ENCODE peak calls at places on chromosomes 1 and 21, in six cellular contexts. P is uterus, M is ovary, A is psoas muscle, J is K562, K is dorsolateral prefrontal cortex. Y is an unnamed sample.
A peak's percentile ranks its signal among the peaks of the same experiment; 100 is the strongest.

GRCh38 chr1:40763742-40764532 is 19.6 kb upstream of the KCNQ4 start:
- DNase-seq in P (no peak), M (no peak), A (no peak), J (no peak), K (no peak), Y (no peak)

GRCh38 chr1:218347316-218347712 is 2.2 kb downstream of the TGFB2 start:
- DNase-seq in P (peak; percentile 42), M (peak; percentile 59), A (peak; percentile 61), J (no peak), K (no peak), Y (no peak)

GRCh38 chr1:192439373-192440025 is 122.7 kb downstream of the RGS21 start:
- DNase-seq in P (no peak), M (no peak), A (no peak), J (no peak), K (no peak), Y (no peak)

GRCh38 chr1:50978144-50978851 is 8.3 kb downstream of the CDKN2C start:
- DNase-seq in P (peak; percentile 53), M (peak; percentile 79), A (peak; percentile 89), J (peak; percentile 86), K (peak; percentile 50), Y (peak; percentile 65)

GRCh38 chr1:12565094-12565965 is 52.7 kb downstream of the DHRS3 start:
- DNase-seq in P (no peak), M (no peak), A (peak; percentile 48), J (no peak), K (no peak), Y (peak; percentile 12)

GRCh38 chr1:89274431-89274857 is 1.8 kb upstream of the GBP5 start:
- DNase-seq in P (no peak), M (no peak), A (no peak), J (no peak), K (no peak), Y (no peak)

GRCh38 chr1:117077267-117077666 is 17.1 kb downstream of the TTF2 start:
- DNase-seq in P (no peak), M (no peak), A (no peak), J (no peak), K (no peak), Y (no peak)

GRCh38 chr1:227333423-227333822 is 15.1 kb upstream of the CDC42BPA start:
- DNase-seq in P (no peak), M (no peak), A (no peak), J (peak; percentile 61), K (no peak), Y (no peak)

GRCh38 chr1:216771922-216772321 is 48.7 kb upstream of the ESRRG start:
- DNase-seq in P (no peak), M (no peak), A (no peak), J (no peak), K (no peak), Y (no peak)

GRCh38 chr1:53385276-53385932 is 57.5 kb upstream of the LRP8 start:
- DNase-seq in P (no peak), M (no peak), A (peak; percentile 27), J (no peak), K (no peak), Y (no peak)

GRCh38 chr1:192669174-192669573 is 33.2 kb downstream of the RGS13 start:
- DNase-seq in P (no peak), M (no peak), A (no peak), J (no peak), K (no peak), Y (no peak)

GRCh38 chr1:107664882-107665871 is 299.8 kb downstream of the VAV3 start:
- DNase-seq in P (peak; percentile 36), M (no peak), A (no peak), J (no peak), K (no peak), Y (no peak)

GRCh38 chr21:41581592-41582228 is 73.8 kb upstream of the TMPRSS2 start:
- DNase-seq in P (no peak), M (no peak), A (no peak), J (no peak), K (no peak), Y (no peak)

GRCh38 chr1:117555806-117556205 is 50.0 kb upstream of the TENT5C start:
- DNase-seq in P (no peak), M (no peak), A (no peak), J (no peak), K (no peak), Y (no peak)

GRCh38 chr1:63705058-63705457 is 68.8 kb upstream of the ROR1 start:
- DNase-seq in P (no peak), M (no peak), A (no peak), J (no peak), K (no peak), Y (no peak)

GRCh38 chr1:239706245-239706892 is 320.0 kb downstream of the CHRM3 start:
- DNase-seq in P (no peak), M (no peak), A (no peak), J (no peak), K (no peak), Y (no peak)

GRCh38 chr1:69271569-69271968 is 296.2 kb upstream of the LRRC7 start:
- DNase-seq in P (no peak), M (no peak), A (no peak), J (no peak), K (no peak), Y (no peak)

GRCh38 chr21:41641821-41642368 is 125.0 kb downstream of the RIPK4 start:
- DNase-seq in P (peak; percentile 51), M (peak; percentile 50), A (peak; percentile 77), J (no peak), K (no peak), Y (no peak)

GRCh38 chr1:91124989-91125417 is 103.2 kb upstream of the ZNF644 start:
- DNase-seq in P (no peak), M (no peak), A (no peak), J (no peak), K (no peak), Y (no peak)

GRCh38 chr1:240706150-240706904 is 94.4 kb upstream of the GREM2 start:
- DNase-seq in P (no peak), M (no peak), A (no peak), J (no peak), K (no peak), Y (no peak)

GRCh38 chr1:150981177-150981804 is 801 bp upstream of the ANXA9 start:
- DNase-seq in P (peak; percentile 44), M (no peak), A (no peak), J (no peak), K (no peak), Y (peak; percentile 65)

GRCh38 chr1:83996621-83997020 is 2.3 kb downstream of the TTLL7 start:
- DNase-seq in P (no peak), M (no peak), A (no peak), J (no peak), K (no peak), Y (no peak)

GRCh38 chr1:119878171-119878570 is 18.1 kb downstream of the ADAM30 start:
- DNase-seq in P (no peak), M (no peak), A (no peak), J (no peak), K (no peak), Y (no peak)

GRCh38 chr1:104073463-104073902 is 323.8 kb downstream of the AMY1C start:
- DNase-seq in P (no peak), M (no peak), A (peak; percentile 37), J (no peak), K (no peak), Y (no peak)

GRCh38 chr1:47931395-47931794 is 65.8 kb downstream of the TRABD2B start:
- DNase-seq in P (no peak), M (no peak), A (no peak), J (peak; percentile 8), K (no peak), Y (no peak)

GRCh38 chr1:16348414-16349182 is 3.7 kb downstream of the FBXO42 start:
- DNase-seq in P (no peak), M (no peak), A (no peak), J (peak; percentile 19), K (no peak), Y (peak; percentile 8)

GRCh38 chr1:222919478-222919865 is 104.6 kb downstream of the DISP1 start:
- DNase-seq in P (no peak), M (no peak), A (no peak), J (no peak), K (no peak), Y (no peak)

GRCh38 chr1:47534417-47534816 is 96.6 kb downstream of the FOXD2 start:
- DNase-seq in P (no peak), M (no peak), A (no peak), J (no peak), K (no peak), Y (no peak)

GRCh38 chr1:47938556-47938955 is 58.6 kb downstream of the TRABD2B start:
- DNase-seq in P (no peak), M (no peak), A (no peak), J (no peak), K (no peak), Y (no peak)

GRCh38 chr1:30690115-30690645 is 33.2 kb downstream of the MATN1 start:
- DNase-seq in P (peak; percentile 40), M (no peak), A (no peak), J (no peak), K (no peak), Y (peak; percentile 15)

GRCh38 chr1:233909195-233909594 is 4.7 kb downstream of the SLC35F3 start:
- DNase-seq in P (no peak), M (no peak), A (no peak), J (no peak), K (no peak), Y (no peak)

GRCh38 chr1:233916706-233917105 is 12.2 kb downstream of the SLC35F3 start:
- DNase-seq in P (no peak), M (no peak), A (no peak), J (no peak), K (no peak), Y (no peak)

GRCh38 chr1:233908092-233908491 is 3.6 kb downstream of the SLC35F3 start:
- DNase-seq in P (no peak), M (no peak), A (no peak), J (no peak), K (no peak), Y (no peak)

GRCh38 chr1:233912447-233912846 is 8.0 kb downstream of the SLC35F3 start:
- DNase-seq in P (no peak), M (no peak), A (no peak), J (peak; percentile 6), K (no peak), Y (no peak)

GRCh38 chr1:233912909-233913308 is 8.4 kb downstream of the SLC35F3 start:
- DNase-seq in P (no peak), M (no peak), A (no peak), J (no peak), K (no peak), Y (no peak)
- H3K27me3 ChIP-seq in P (no peaks in the 10 kb centered on the region), M (no peaks in the 10 kb centered on the region), A (no peaks in the 10 kb centered on the region), J (no peaks in the 10 kb centered on the region), K (no peaks in the 10 kb centered on the region), Y (peaks cover 5% of the 10 kb centered on the region)

GRCh38 chr21:34722684-34723300 is 54.0 kb downstream of the CLIC6 start:
- DNase-seq in P (no peak), M (no peak), A (no peak), J (peak; percentile 46), K (no peak), Y (no peak)
- TF ChIP-seq CTCF in P (no peak), M (no peak), A (no peak), J (peak; percentile 68), K (no peak), Y (peak; percentile 32)

GRCh38 chr1:3077561-3077960 is 8.6 kb downstream of the PRDM16 start:
- DNase-seq in P (no peak), M (no peak), A (no peak), J (no peak), K (no peak), Y (no peak)
- H3K27me3 ChIP-seq in P (peaks cover 3% of the 10 kb centered on the region), M (no peaks in the 10 kb centered on the region), A (peaks cover 66% of the 10 kb centered on the region), J (peaks cover 57% of the 10 kb centered on the region), K (peaks cover 29% of the 10 kb centered on the region), Y (peaks cover 12% of the 10 kb centered on the region)

GRCh38 chr1:1959840-1960479 is 40.9 kb upstream of the TMEM52 start:
- DNase-seq in P (peak; percentile 44), M (peak; percentile 82), A (peak; percentile 80), J (peak; percentile 89), K (peak; percentile 67), Y (peak; percentile 80)
- TF ChIP-seq CTCF in P (peak; percentile 40), M (no peak), A (peak; percentile 58), J (peak; percentile 95), K (peak; percentile 81), Y (peak; percentile 78)